ENCODE peak calls at places on chromosomes 13 and 19, in seven cellular contexts. One of them, this sample, is unnamed.

GRCh38 chr13:97540696-97541095 is 106.7 kb downstream of the RAP2A start:
- DNase-seq in GM23248: no peak
- DNase-seq in ACHN: no peak
- DNase-seq in CD4-positive, alpha-beta T cell: no peak
- DNase-seq in activated B cell treated with CpG ODN at 0.5 μM for 24 hours: no peak
- DNase-seq in Kasumi-1: no peak
- DNase-seq in CD8-positive, alpha-beta memory T cell: no peak
- DNase-seq in this sample: no peak

GRCh38 chr13:76887070-76887563 is 912 bp upstream of the KCTD12 start:
- DNase-seq in GM23248: no peak
- DNase-seq in ACHN: no peak
- DNase-seq in CD4-positive, alpha-beta T cell: no peak
- DNase-seq in activated B cell treated with CpG ODN at 0.5 μM for 24 hours: no peak
- DNase-seq in Kasumi-1: no peak
- DNase-seq in CD8-positive, alpha-beta memory T cell: no peak
- DNase-seq in this sample: no peak

GRCh38 chr13:41637578-41637977 is 180.2 kb downstream of the RGCC start:
- DNase-seq in GM23248: no peak
- DNase-seq in ACHN: no peak
- DNase-seq in CD4-positive, alpha-beta T cell: no peak
- DNase-seq in activated B cell treated with CpG ODN at 0.5 μM for 24 hours: no peak
- DNase-seq in Kasumi-1: no peak
- DNase-seq in CD8-positive, alpha-beta memory T cell: no peak
- DNase-seq in this sample: no peak

GRCh38 chr13:69585656-69586055 is 522.0 kb upstream of the ATXN8OS start:
- DNase-seq in GM23248: no peak
- DNase-seq in ACHN: peak; percentile 13
- DNase-seq in CD4-positive, alpha-beta T cell: no peak
- DNase-seq in activated B cell treated with CpG ODN at 0.5 μM for 24 hours: no peak
- DNase-seq in Kasumi-1: peak; percentile 25
- DNase-seq in CD8-positive, alpha-beta memory T cell: no peak
- DNase-seq in this sample: no peak

GRCh38 chr13:23610187-23610576 is 40.0 kb downstream of the TNFRSF19 start:
- DNase-seq in GM23248: peak; percentile 51
- DNase-seq in ACHN: no peak
- DNase-seq in CD4-positive, alpha-beta T cell: no peak
- DNase-seq in activated B cell treated with CpG ODN at 0.5 μM for 24 hours: no peak
- DNase-seq in Kasumi-1: no peak
- DNase-seq in CD8-positive, alpha-beta memory T cell: no peak
- DNase-seq in this sample: no peak

GRCh38 chr13:48437381-48437780 is 24.5 kb upstream of the LPAR6 start:
- DNase-seq in GM23248: no peak
- DNase-seq in ACHN: peak; percentile 75
- DNase-seq in CD4-positive, alpha-beta T cell: no peak
- DNase-seq in activated B cell treated with CpG ODN at 0.5 μM for 24 hours: no peak
- DNase-seq in Kasumi-1: no peak
- DNase-seq in CD8-positive, alpha-beta memory T cell: no peak
- DNase-seq in this sample: no peak

GRCh38 chr13:36998624-36999041 is 507 bp downstream of the ALG5 start:
- DNase-seq in GM23248: peak; percentile 48
- DNase-seq in ACHN: no peak
- DNase-seq in CD4-positive, alpha-beta T cell: peak; percentile 4
- DNase-seq in activated B cell treated with CpG ODN at 0.5 μM for 24 hours: peak; percentile 23
- DNase-seq in Kasumi-1: no peak
- DNase-seq in CD8-positive, alpha-beta memory T cell: no peak
- DNase-seq in this sample: peak; percentile 55

GRCh38 chr19:16197622-16198362 is at the start of gene AP1M1:
- DNase-seq in GM23248: peak; percentile 96
- DNase-seq in ACHN: peak; percentile 96
- DNase-seq in CD4-positive, alpha-beta T cell: peak; percentile 98
- DNase-seq in activated B cell treated with CpG ODN at 0.5 μM for 24 hours: peak; percentile 99
- DNase-seq in Kasumi-1: peak; percentile 91
- DNase-seq in CD8-positive, alpha-beta memory T cell: peak; percentile 98
- DNase-seq in this sample: peak; percentile 99

GRCh38 chr19:51066816-51067215 is 1.9 kb upstream of the KLK13 start:
- DNase-seq in GM23248: no peak
- DNase-seq in ACHN: no peak
- DNase-seq in CD4-positive, alpha-beta T cell: no peak
- DNase-seq in activated B cell treated with CpG ODN at 0.5 μM for 24 hours: no peak
- DNase-seq in Kasumi-1: no peak
- DNase-seq in CD8-positive, alpha-beta memory T cell: no peak
- DNase-seq in this sample: no peak

GRCh38 chr19:16836115-16836905 is 7.1 kb downstream of the SIN3B start:
- DNase-seq in GM23248: peak; percentile 14
- DNase-seq in ACHN: no peak
- DNase-seq in CD4-positive, alpha-beta T cell: no peak
- DNase-seq in activated B cell treated with CpG ODN at 0.5 μM for 24 hours: peak; percentile 29
- DNase-seq in Kasumi-1: no peak
- DNase-seq in CD8-positive, alpha-beta memory T cell: no peak
- DNase-seq in this sample: no peak

GRCh38 chr13:20383058-20383457 is 142.6 kb downstream of the CRYL1 start:
- DNase-seq in GM23248: no peak
- DNase-seq in ACHN: no peak
- DNase-seq in CD4-positive, alpha-beta T cell: no peak
- DNase-seq in activated B cell treated with CpG ODN at 0.5 μM for 24 hours: no peak
- DNase-seq in Kasumi-1: no peak
- DNase-seq in CD8-positive, alpha-beta memory T cell: no peak
- DNase-seq in this sample: no peak

GRCh38 chr13:48158290-48158689 is 63.4 kb upstream of the MED4 start:
- DNase-seq in GM23248: no peak
- DNase-seq in ACHN: peak; percentile 39
- DNase-seq in CD4-positive, alpha-beta T cell: no peak
- DNase-seq in activated B cell treated with CpG ODN at 0.5 μM for 24 hours: no peak
- DNase-seq in Kasumi-1: no peak
- DNase-seq in CD8-positive, alpha-beta memory T cell: no peak
- DNase-seq in this sample: no peak

GRCh38 chr13:68173111-68173510 is 943.0 kb upstream of the PCDH9 start:
- DNase-seq in GM23248: no peak
- DNase-seq in ACHN: no peak
- DNase-seq in CD4-positive, alpha-beta T cell: no peak
- DNase-seq in activated B cell treated with CpG ODN at 0.5 μM for 24 hours: no peak
- DNase-seq in Kasumi-1: peak; percentile 31
- DNase-seq in CD8-positive, alpha-beta memory T cell: no peak
- DNase-seq in this sample: no peak

GRCh38 chr13:20492641-20493040 is 33.0 kb downstream of the CRYL1 start:
- DNase-seq in GM23248: peak; percentile 52
- DNase-seq in ACHN: peak; percentile 25
- DNase-seq in CD4-positive, alpha-beta T cell: peak; percentile 24
- DNase-seq in activated B cell treated with CpG ODN at 0.5 μM for 24 hours: peak; percentile 29
- DNase-seq in Kasumi-1: peak; percentile 5
- DNase-seq in CD8-positive, alpha-beta memory T cell: no peak
- DNase-seq in this sample: no peak

GRCh38 chr13:51342706-51343105 is 3.2 kb downstream of the SERPINE3 start:
- DNase-seq in GM23248: peak; percentile 80
- DNase-seq in ACHN: no peak
- DNase-seq in CD4-positive, alpha-beta T cell: no peak
- DNase-seq in activated B cell treated with CpG ODN at 0.5 μM for 24 hours: no peak
- DNase-seq in Kasumi-1: no peak
- DNase-seq in CD8-positive, alpha-beta memory T cell: no peak
- DNase-seq in this sample: no peak

GRCh38 chr19:38056646-38057045 is 149.6 kb downstream of the SIPA1L3 start:
- DNase-seq in GM23248: no peak
- DNase-seq in ACHN: no peak
- DNase-seq in CD4-positive, alpha-beta T cell: no peak
- DNase-seq in activated B cell treated with CpG ODN at 0.5 μM for 24 hours: no peak
- DNase-seq in Kasumi-1: no peak
- DNase-seq in CD8-positive, alpha-beta memory T cell: no peak
- DNase-seq in this sample: no peak

GRCh38 chr13:25171517-25172302 is at the start of gene AMER2:
- DNase-seq in GM23248: peak; percentile 49
- DNase-seq in ACHN: no peak
- DNase-seq in CD4-positive, alpha-beta T cell: no peak
- DNase-seq in activated B cell treated with CpG ODN at 0.5 μM for 24 hours: no peak
- DNase-seq in Kasumi-1: no peak
- DNase-seq in CD8-positive, alpha-beta memory T cell: no peak
- DNase-seq in this sample: no peak

GRCh38 chr19:4870025-4870700 is 2.7 kb upstream of the PLIN3 start:
- DNase-seq in GM23248: peak; percentile 97
- DNase-seq in ACHN: peak; percentile 90
- DNase-seq in CD4-positive, alpha-beta T cell: no peak
- DNase-seq in activated B cell treated with CpG ODN at 0.5 μM for 24 hours: no peak
- DNase-seq in Kasumi-1: peak; percentile 89
- DNase-seq in CD8-positive, alpha-beta memory T cell: no peak
- DNase-seq in this sample: no peak

GRCh38 chr13:99005609-99006008 is 27.7 kb upstream of the DOCK9 start:
- DNase-seq in GM23248: no peak
- DNase-seq in ACHN: no peak
- DNase-seq in CD4-positive, alpha-beta T cell: no peak
- DNase-seq in activated B cell treated with CpG ODN at 0.5 μM for 24 hours: no peak
- DNase-seq in Kasumi-1: no peak
- DNase-seq in CD8-positive, alpha-beta memory T cell: no peak
- DNase-seq in this sample: no peak

GRCh38 chr13:23901365-23901764 is 4.1 kb upstream of the C1QTNF9B start:
- DNase-seq in GM23248: peak; percentile 53
- DNase-seq in ACHN: no peak
- DNase-seq in CD4-positive, alpha-beta T cell: no peak
- DNase-seq in activated B cell treated with CpG ODN at 0.5 μM for 24 hours: no peak
- DNase-seq in Kasumi-1: no peak
- DNase-seq in CD8-positive, alpha-beta memory T cell: no peak
- DNase-seq in this sample: no peak

GRCh38 chr13:102913924-102914628 is 68.2 kb downstream of the ERCC5 start:
- DNase-seq in GM23248: peak; percentile 33
- DNase-seq in ACHN: no peak
- DNase-seq in CD4-positive, alpha-beta T cell: no peak
- DNase-seq in activated B cell treated with CpG ODN at 0.5 μM for 24 hours: no peak
- DNase-seq in Kasumi-1: no peak
- DNase-seq in CD8-positive, alpha-beta memory T cell: no peak
- DNase-seq in this sample: no peak

GRCh38 chr19:30421571-30421970 is 49.4 kb downstream of the ZNF536 start:
- DNase-seq in GM23248: no peak
- DNase-seq in ACHN: no peak
- DNase-seq in CD4-positive, alpha-beta T cell: no peak
- DNase-seq in activated B cell treated with CpG ODN at 0.5 μM for 24 hours: no peak
- DNase-seq in Kasumi-1: no peak
- DNase-seq in CD8-positive, alpha-beta memory T cell: no peak
- DNase-seq in this sample: no peak

GRCh38 chr13:112069727-112070300 is 2.9 kb downstream of the SOX1 start:
- DNase-seq in GM23248: no peak
- DNase-seq in ACHN: no peak
- DNase-seq in CD4-positive, alpha-beta T cell: no peak
- DNase-seq in activated B cell treated with CpG ODN at 0.5 μM for 24 hours: no peak
- DNase-seq in Kasumi-1: no peak
- DNase-seq in CD8-positive, alpha-beta memory T cell: no peak
- DNase-seq in this sample: no peak

GRCh38 chr13:65966991-65967451 is 1263.1 kb downstream of the PCDH9 start:
- DNase-seq in GM23248: peak; percentile 29
- DNase-seq in ACHN: peak; percentile 67
- DNase-seq in CD4-positive, alpha-beta T cell: no peak
- DNase-seq in activated B cell treated with CpG ODN at 0.5 μM for 24 hours: no peak
- DNase-seq in Kasumi-1: peak; percentile 43
- DNase-seq in CD8-positive, alpha-beta memory T cell: no peak
- DNase-seq in this sample: no peak

GRCh38 chr13:101751488-101751887 is 299.0 kb downstream of the ITGBL1 start:
- DNase-seq in GM23248: peak; percentile 30
- DNase-seq in ACHN: no peak
- DNase-seq in CD4-positive, alpha-beta T cell: no peak
- DNase-seq in activated B cell treated with CpG ODN at 0.5 μM for 24 hours: no peak
- DNase-seq in Kasumi-1: no peak
- DNase-seq in CD8-positive, alpha-beta memory T cell: no peak
- DNase-seq in this sample: no peak

GRCh38 chr19:1855828-1856255 is 7.5 kb downstream of the KLF16 start:
- DNase-seq in GM23248: peak; percentile 81
- DNase-seq in ACHN: no peak
- DNase-seq in CD4-positive, alpha-beta T cell: peak; percentile 25
- DNase-seq in activated B cell treated with CpG ODN at 0.5 μM for 24 hours: no peak
- DNase-seq in Kasumi-1: no peak
- DNase-seq in CD8-positive, alpha-beta memory T cell: no peak
- DNase-seq in this sample: no peak

GRCh38 chr19:7855426-7856276 is 18.5 kb downstream of the PRR36 start:
- DNase-seq in GM23248: peak; percentile 29
- DNase-seq in ACHN: no peak
- DNase-seq in CD4-positive, alpha-beta T cell: no peak
- DNase-seq in activated B cell treated with CpG ODN at 0.5 μM for 24 hours: no peak
- DNase-seq in Kasumi-1: no peak
- DNase-seq in CD8-positive, alpha-beta memory T cell: no peak
- DNase-seq in this sample: no peak

GRCh38 chr13:102642475-102642874 is 45.7 kb downstream of the TPP2 start:
- DNase-seq in GM23248: no peak
- DNase-seq in ACHN: no peak
- DNase-seq in CD4-positive, alpha-beta T cell: no peak
- DNase-seq in activated B cell treated with CpG ODN at 0.5 μM for 24 hours: no peak
- DNase-seq in Kasumi-1: no peak
- DNase-seq in CD8-positive, alpha-beta memory T cell: no peak
- DNase-seq in this sample: no peak

GRCh38 chr13:90713436-90714133 is 633.9 kb upstream of the MIR17HG start:
- DNase-seq in GM23248: no peak
- DNase-seq in ACHN: no peak
- DNase-seq in CD4-positive, alpha-beta T cell: no peak
- DNase-seq in activated B cell treated with CpG ODN at 0.5 μM for 24 hours: no peak
- DNase-seq in Kasumi-1: no peak
- DNase-seq in CD8-positive, alpha-beta memory T cell: no peak
- DNase-seq in this sample: no peak

GRCh38 chr13:104987621-104988020 is 1547.8 kb downstream of the EFNB2 start:
- DNase-seq in GM23248: no peak
- DNase-seq in ACHN: no peak
- DNase-seq in CD4-positive, alpha-beta T cell: no peak
- DNase-seq in activated B cell treated with CpG ODN at 0.5 μM for 24 hours: no peak
- DNase-seq in Kasumi-1: no peak
- DNase-seq in CD8-positive, alpha-beta memory T cell: no peak
- DNase-seq in this sample: no peak